ENCODE peak calls at places on chromosomes 16 and 17, in eight cellular contexts. Z is heart left ventricle; D is BE2C; G is HFF-Myc; K is GM23338; R is heart right ventricle; S is cardiac muscle cell; I is CD8-positive, alpha-beta memory T cell. X is an unnamed sample.

GRCh38 chr17:76714822-76715461 is 4.2 kb upstream of the MXRA7 start:
- DNase-seq in Z (peak; percentile 80), D (peak; percentile 80), G (no peak), K (peak; percentile 78), R (peak; percentile 70), S (peak; percentile 70), I (peak; percentile 64), X (no peak)

GRCh38 chr16:48831081-48831722 is 221.2 kb upstream of the N4BP1 start:
- DNase-seq in Z (no peak), D (no peak), G (no peak), K (peak; percentile 79), R (no peak), S (no peak), I (no peak), X (no peak)

GRCh38 chr17:79925242-79925957 is 86.2 kb upstream of the CBX4 start:
- DNase-seq in Z (no peak), D (peak; percentile 59), G (no peak), K (peak; percentile 45), R (peak; percentile 58), S (peak; percentile 63), I (no peak), X (no peak)

GRCh38 chr16:53626161-53626560 is 77.5 kb downstream of the RPGRIP1L start:
- DNase-seq in Z (no peak), D (no peak), G (no peak), K (no peak), R (no peak), S (no peak), I (no peak), X (no peak)

GRCh38 chr17:3547628-3548027 is 10.0 kb downstream of the TRPV3 start:
- DNase-seq in Z (no peak), D (no peak), G (no peak), K (no peak), R (no peak), S (no peak), I (no peak), X (no peak)

GRCh38 chr16:86078121-86078600 is 179.2 kb downstream of the IRF8 start:
- DNase-seq in Z (no peak), D (peak; percentile 2), G (no peak), K (no peak), R (no peak), S (no peak), I (no peak), X (no peak)

GRCh38 chr17:46010597-46011186 is 11.6 kb downstream of the STH start:
- DNase-seq in Z (peak; percentile 35), D (no peak), G (no peak), K (peak; percentile 53), R (no peak), S (no peak), I (no peak), X (no peak)

GRCh38 chr17:78924481-78925151 is 571 bp downstream of the TIMP2 start:
- DNase-seq in Z (peak; percentile 72), D (no peak), G (no peak), K (peak; percentile 81), R (peak; percentile 45), S (peak; percentile 54), I (no peak), X (no peak)

GRCh38 chr16:20359997-20360396 is 7.5 kb upstream of the UMOD start:
- DNase-seq in Z (no peak), D (no peak), G (no peak), K (peak; percentile 67), R (no peak), S (no peak), I (no peak), X (no peak)

GRCh38 chr16:11300560-11300892 is 19.4 kb upstream of the PRM1 start:
- DNase-seq in Z (no peak), D (no peak), G (no peak), K (no peak), R (no peak), S (no peak), I (no peak), X (no peak)

GRCh38 chr16:16150117-16150877 is 73.0 kb downstream of the ABCC6 start:
- DNase-seq in Z (peak; percentile 70), D (peak; percentile 82), G (peak; percentile 59), K (peak; percentile 28), R (peak; percentile 67), S (peak; percentile 95), I (no peak), X (no peak)

GRCh38 chr16:49492090-49492801 is 118.6 kb downstream of the C16orf78 start:
- DNase-seq in Z (peak; percentile 80), D (peak; percentile 80), G (no peak), K (peak; percentile 78), R (peak; percentile 63), S (peak; percentile 31), I (peak; percentile 18), X (no peak)

GRCh38 chr16:17359778-17360177 is 111.0 kb downstream of the XYLT1 start:
- DNase-seq in Z (no peak), D (no peak), G (no peak), K (no peak), R (no peak), S (peak; percentile 15), I (peak; percentile 30), X (no peak)

GRCh38 chr17:65013613-65014391 is 42.7 kb downstream of the GNA13 start:
- DNase-seq in Z (no peak), D (no peak), G (peak; percentile 6), K (no peak), R (no peak), S (peak; percentile 89), I (peak; percentile 44), X (no peak)

GRCh38 chr17:4735825-4736651 is 3.6 kb upstream of the ZMYND15 start:
- DNase-seq in Z (no peak), D (no peak), G (no peak), K (no peak), R (no peak), S (peak; percentile 61), I (no peak), X (no peak)

GRCh38 chr16:58661199-58661830 is 23.3 kb downstream of the SLC38A7 start:
- DNase-seq in Z (no peak), D (peak; percentile 72), G (peak; percentile 70), K (peak; percentile 87), R (no peak), S (peak; percentile 87), I (no peak), X (peak; percentile 65)

GRCh38 chr16:57708168-57708567 is 13.6 kb downstream of the DRC7 start:
- DNase-seq in Z (no peak), D (no peak), G (no peak), K (no peak), R (no peak), S (no peak), I (no peak), X (no peak)

GRCh38 chr16:72876221-72876620 is 171.7 kb downstream of the ZFHX3 start:
- DNase-seq in Z (peak; percentile 83), D (no peak), G (peak; percentile 77), K (no peak), R (peak; percentile 65), S (peak; percentile 94), I (no peak), X (no peak)

GRCh38 chr17:7281074-7281952 is at the start of gene SLC2A4:
- DNase-seq in Z (peak; percentile 97), D (peak; percentile 94), G (peak; percentile 88), K (peak; percentile 99), R (peak; percentile 95), S (peak; percentile 96), I (peak; percentile 67), X (peak; percentile 89)
- H3K4me3 ChIP-seq in Z (peak within 1 kb of the TSS; percentile 72), D (peak within 1 kb of the TSS; percentile 55), G (peak within 1 kb of the TSS; percentile 51), K (peak within 1 kb of the TSS; percentile 89), R (peak within 1 kb of the TSS; percentile 63), S (peak within 1 kb of the TSS; percentile 76), I (peak within 1 kb of the TSS; percentile 54), X (peak within 1 kb of the TSS; percentile 64)

GRCh38 chr17:48994548-48995331 is 2.4 kb upstream of the IGF2BP1 start:
- DNase-seq in Z (no peak), D (no peak), G (no peak), K (no peak), R (no peak), S (no peak), I (no peak), X (no peak)
- H3K4me3 ChIP-seq in Z (no peak overlapping the region), D (peak overlapping the region; percentile 77), G (no peak overlapping the region), K (peak overlapping the region; percentile 78), R (no peak overlapping the region), S (peak overlapping the region; percentile 96), I (no peak overlapping the region), X (peak overlapping the region; percentile 70)

DNA sequence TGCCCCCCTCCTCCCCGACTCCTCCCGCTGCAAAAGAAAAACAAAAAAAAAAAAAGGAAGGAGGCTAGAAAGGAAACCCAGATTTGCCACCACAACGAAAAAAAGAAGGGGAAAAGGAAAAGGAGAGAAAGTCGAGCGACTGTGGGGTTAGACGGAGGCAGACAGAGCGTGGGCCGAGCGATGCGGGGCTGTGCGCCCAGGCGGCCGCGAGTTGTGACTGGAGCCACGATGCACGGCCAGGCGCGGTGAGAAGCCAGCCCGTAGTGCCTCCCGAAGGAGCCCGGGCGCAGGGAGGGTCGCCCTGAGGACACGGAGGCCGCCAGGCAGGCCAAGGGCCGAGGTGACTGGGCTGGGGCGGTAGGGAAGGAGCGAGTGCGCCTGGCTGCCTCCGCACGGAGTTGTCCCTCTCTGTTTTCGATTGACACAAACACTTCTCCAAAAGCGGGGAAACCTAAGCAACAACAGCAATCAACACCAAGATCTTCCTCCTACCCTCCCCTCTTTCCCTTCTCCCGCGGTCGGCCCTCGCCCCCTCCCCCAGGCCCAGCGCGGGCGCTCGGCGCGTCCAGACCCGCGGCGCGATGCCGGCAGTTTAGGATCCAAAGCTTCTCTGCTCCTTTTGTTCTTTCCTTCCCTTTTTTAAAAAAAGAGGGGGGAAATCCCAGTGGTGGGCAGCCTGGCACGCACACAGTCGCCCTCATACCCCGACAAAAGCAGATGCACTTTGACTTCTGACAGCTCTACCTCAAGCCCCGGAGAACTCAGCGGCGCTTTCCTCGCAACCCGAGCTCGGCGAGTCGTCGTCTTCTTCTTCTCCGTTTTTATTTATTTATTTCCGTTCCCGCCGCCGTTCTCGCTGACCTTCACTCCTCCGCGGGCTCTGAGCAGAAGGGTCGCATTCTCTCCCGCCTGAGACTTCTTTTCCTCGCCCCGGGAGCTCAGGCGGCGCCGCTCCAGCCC is at the start of gene LHX1:
- DNase-seq in Z (no peak), D (no peak), G (no peak), K (peak; percentile 76), R (no peak), S (no peak), I (no peak), X (no peak)
- H3K4me3 ChIP-seq in Z (peak within 1 kb of the TSS; percentile 24), D (peak within 1 kb of the TSS; percentile 47), G (no peak within 1 kb of the TSS), K (peak within 1 kb of the TSS; percentile 84), R (peak within 1 kb of the TSS; percentile 43), S (peak within 1 kb of the TSS; percentile 42), I (peak within 1 kb of the TSS; percentile 39), X (peak within 1 kb of the TSS; percentile 64)

DNA sequence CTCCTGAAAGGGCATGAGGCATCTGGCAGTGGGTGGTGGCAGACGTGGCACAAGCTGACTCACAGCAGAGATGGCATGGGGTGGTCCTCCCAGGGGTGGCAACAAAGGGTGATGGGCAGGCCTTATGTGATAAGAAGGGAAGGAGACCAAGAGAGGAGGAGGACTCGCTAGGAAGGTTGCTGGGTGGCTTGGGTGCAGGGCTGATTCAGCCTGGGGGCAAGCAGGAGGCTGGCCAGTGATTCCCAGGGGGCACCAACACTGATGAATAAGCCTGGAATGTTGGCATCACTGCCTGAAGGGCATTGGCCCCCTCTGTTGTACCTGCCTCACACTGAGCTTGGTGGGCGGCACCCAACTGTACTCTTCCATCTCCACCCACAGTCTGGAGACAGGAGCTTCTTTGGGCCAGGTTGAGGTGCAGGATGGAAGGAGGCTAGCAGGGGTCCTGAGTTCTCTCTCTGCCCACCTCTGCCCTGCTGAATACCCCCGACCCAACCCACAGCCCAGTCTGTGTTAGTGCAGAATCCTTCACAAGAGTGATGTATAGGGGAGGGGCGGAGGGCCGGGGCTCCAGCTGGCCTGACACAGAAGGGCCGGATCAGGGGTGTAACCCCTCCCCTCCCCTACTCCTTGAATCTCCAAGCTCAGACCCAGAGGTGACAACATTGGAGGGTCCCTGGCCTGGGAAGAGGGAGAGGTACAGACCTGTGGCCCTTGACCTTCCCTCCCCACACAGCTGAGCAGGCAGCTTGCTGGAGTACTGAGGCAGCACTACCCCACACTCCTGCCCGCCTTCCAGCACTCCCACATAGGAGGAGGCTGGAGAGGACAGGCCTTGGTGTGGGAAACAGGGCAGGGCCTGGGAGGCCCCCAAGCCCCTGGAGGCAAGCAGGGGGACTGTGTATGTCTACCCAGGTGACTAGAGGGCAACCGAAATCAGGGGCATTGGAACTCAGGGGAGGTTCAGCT is 2.6 kb downstream of the STAC2 start:
- DNase-seq in Z (no peak), D (no peak), G (no peak), K (no peak), R (no peak), S (no peak), I (no peak), X (no peak)
- H3K4me3 ChIP-seq in Z (no peak overlapping the region), D (no peak overlapping the region), G (no peak overlapping the region), K (peak overlapping the region; percentile 81), R (no peak overlapping the region), S (no peak overlapping the region), I (no peak overlapping the region), X (no peak overlapping the region)

X was measured in Panc1.